ENCODE peak calls at places on chromosomes 11 and 22, in five cellular contexts. U is spleen; E is uterus; T is CD8-positive, alpha-beta memory T cell; Z is psoas muscle. F is an unnamed sample. For H3K27me3 and H3K4me1, the result is how much of the 10 kb centered on the place peaks cover.

GRCh38 chr11:122069946-122070345 is 46.1 kb downstream of the BLID start:
- DNase-seq in E (peak), U (no peak), Z (peak), T (no peak), F (no peak)

GRCh38 chr22:43263645-43264514 is 76.9 kb upstream of the TTLL12 start:
- DNase-seq in E (peak), U (peak), T (peak), Z (peak), F (peak)

GRCh38 chr11:16605440-16605970 is 132.9 kb upstream of the C11orf58 start:
- DNase-seq in Z (peak), T (no peak), U (peak), E (no peak), F (no peak)

GRCh38 chr22:47167056-47167455 is 404.6 kb downstream of the TBC1D22A start:
- DNase-seq in Z (no peak), E (peak), T (no peak), U (peak), F (no peak)

GRCh38 chr11:7665473-7666291 is 7.6 kb downstream of the CYB5R2 start:
- DNase-seq in U (peak), Z (peak), T (peak), E (peak), F (peak)

GRCh38 chr11:95322546-95322945 is 91.5 kb upstream of the SESN3 start:
- DNase-seq in U (no peak), Z (no peak), E (no peak), T (no peak), F (no peak)

GRCh38 chr11:64009234-64009633 is 23.0 kb downstream of the OTUB1 start:
- DNase-seq in E (no peak), T (no peak), U (no peak), Z (no peak), F (no peak)

GRCh38 chr11:77619576-77620198 is 17.9 kb downstream of the CLNS1A start:
- DNase-seq in T (peak), E (no peak), U (no peak), Z (no peak), F (no peak)

GRCh38 chr11:66912361-66912760 is 45.8 kb downstream of the PC start:
- DNase-seq in U (no peak), E (no peak), Z (no peak), T (no peak), F (no peak)

GRCh38 chr22:43216738-43217137 is 29.8 kb upstream of the TTLL12 start:
- DNase-seq in T (no peak), U (no peak), E (no peak), Z (no peak), F (no peak)

GRCh38 chr22:27146871-27147591 is 489.6 kb downstream of the MIAT start:
- DNase-seq in Z (no peak), E (no peak), T (no peak), U (no peak), F (no peak)

GRCh38 chr11:1341928-1342524 is 32.6 kb upstream of the TOLLIP start:
- DNase-seq in Z (no peak), E (no peak), U (no peak), T (no peak), F (no peak)

GRCh38 chr11:95283653-95284052 is 52.7 kb upstream of the SESN3 start:
- DNase-seq in E (no peak), U (no peak), T (no peak), Z (no peak), F (no peak)

GRCh38 chr11:128453444-128454336 is 133.7 kb downstream of the ETS1 start:
- DNase-seq in U (no peak), E (peak), Z (peak), T (no peak), F (no peak)

GRCh38 chr11:128874406-128874805 is 7.3 kb upstream of the KCNJ1 start:
- DNase-seq in E (no peak), T (no peak), Z (no peak), U (no peak), F (no peak)

GRCh38 chr11:115297330-115297729 is 206.9 kb downstream of the CADM1 start:
- DNase-seq in Z (no peak), E (no peak), T (no peak), U (no peak), F (no peak)

GRCh38 chr11:23574149-23574548 is 713.9 kb upstream of the CCDC179 start:
- DNase-seq in T (no peak), E (no peak), Z (no peak), U (no peak), F (no peak)

GRCh38 chr11:34174411-34175041 is 69.1 kb downstream of the NAT10 start:
- DNase-seq in U (peak), Z (peak), E (peak), T (peak), F (peak)

GRCh38 chr11:130037881-130038601 is 31.7 kb upstream of the APLP2 start:
- DNase-seq in T (no peak), E (no peak), U (no peak), Z (no peak), F (no peak)

GRCh38 chr11:78056093-78056492 is 7.6 kb upstream of the THRSP start:
- DNase-seq in U (no peak), T (no peak), Z (no peak), E (no peak), F (no peak)

GRCh38 chr11:10605941-10606381 is 37.5 kb upstream of the LYVE1 start:
- DNase-seq in T (no peak), E (no peak), Z (peak), U (peak), F (no peak)

GRCh38 chr11:129695543-129696308 is 119.9 kb upstream of the TMEM45B start:
- DNase-seq in Z (peak), T (peak), E (no peak), U (peak), F (peak)

GRCh38 chr22:17774206-17774927 is at the start of gene BID:
- DNase-seq in T (peak), E (peak), U (peak), Z (peak), F (peak)

GRCh38 chr11:113884361-113884836 is 9.0 kb upstream of the USP28 start:
- DNase-seq in E (no peak), T (no peak), Z (no peak), U (no peak), F (no peak)

GRCh38 chr11:25939691-25940090 is 392.2 kb upstream of the ANO3 start:
- DNase-seq in T (no peak), E (no peak), U (no peak), Z (no peak), F (no peak)

GRCh38 chr11:534592-535518 is 521 bp downstream of the HRAS start:
- DNase-seq in E (peak), U (peak), T (no peak), Z (peak), F (peak)

GRCh38 chr11:122028561-122028960 is 87.5 kb downstream of the BLID start:
- DNase-seq in T (no peak), U (no peak), E (no peak), Z (no peak), F (no peak)

DNA sequence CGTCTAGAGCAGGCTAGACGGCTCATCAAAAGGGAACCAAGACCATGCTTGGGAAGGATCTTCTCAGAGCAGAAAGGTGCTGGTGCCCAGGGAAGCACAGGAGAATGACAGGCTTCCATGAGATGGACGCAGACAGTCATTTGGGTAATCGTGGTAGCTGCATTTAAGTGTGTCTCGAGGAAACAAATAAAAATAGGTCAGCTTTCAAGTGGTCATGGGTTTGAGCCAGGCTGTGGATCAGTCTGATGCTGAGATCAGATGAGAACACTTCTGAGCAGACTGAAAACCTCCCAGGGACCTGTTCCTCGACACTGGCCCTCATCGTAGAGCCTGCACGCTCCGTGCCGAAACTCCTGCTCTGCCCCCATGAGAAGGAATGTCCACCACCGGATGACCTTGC is 4.7 kb downstream of the CARS1 start:
- DNase-seq in Z (no peak), T (no peak), U (no peak), E (no peak), F (no peak)
- H3K4me3 ChIP-seq in Z (no peak), T (no peak), U (no peak), E (no peak), F (no peak)

DNA sequence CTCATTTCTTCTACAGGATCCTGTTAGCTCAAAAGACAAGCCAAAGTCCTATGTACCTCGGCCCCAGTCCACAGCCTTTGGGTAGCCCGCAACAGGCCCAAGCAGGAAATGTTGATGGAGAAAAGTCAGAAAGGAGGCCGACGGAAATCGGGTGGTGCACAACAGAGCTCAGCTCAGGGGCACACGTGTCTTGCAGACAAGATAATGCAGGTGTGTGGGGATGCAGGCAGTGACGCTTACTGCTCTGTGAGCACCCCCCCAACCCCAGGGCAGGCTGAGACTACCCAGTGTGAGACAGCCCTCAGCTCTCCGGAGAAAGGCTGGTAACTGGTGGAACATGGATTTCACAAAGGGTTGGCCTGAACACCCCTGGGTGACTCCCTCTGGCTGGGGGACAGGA is 4.3 kb upstream of the PDE2A start:
- DNase-seq in U (no peak), Z (no peak), E (no peak), T (no peak), F (no peak)
- H3K27me3 ChIP-seq in U (under half), Z (under half), E (under half), T (under half), F (under half)

GRCh38 chr11:45846974-45847907 is at the start of gene CRY2:
- DNase-seq in E (peak), T (peak), Z (peak), U (peak), F (peak)

GRCh38 chr11:45846174-45846675 is 1.1 kb upstream of the CRY2 start:
- DNase-seq in T (no peak), E (no peak), U (no peak), Z (no peak), F (no peak)

GRCh38 chr11:45847908-45848316 is 637 bp downstream of the CRY2 start:
- DNase-seq in E (no peak), T (no peak), U (peak), Z (peak), F (no peak)

GRCh38 chr11:45850446-45850845 is 3.2 kb downstream of the CRY2 start:
- DNase-seq in U (no peak), T (no peak), Z (no peak), E (no peak), F (no peak)

GRCh38 chr11:45848654-45849081 is 1.4 kb downstream of the CRY2 start:
- DNase-seq in T (no peak), U (no peak), E (no peak), Z (no peak), F (no peak)
- H3K4me1 ChIP-seq in T (under half), U (half or more), E (under half), Z (half or more), F (under half)

GRCh38 chr22:20393705-20394476 is at the start of gene ZNF74:
- DNase-seq in T (peak), E (peak), U (peak), Z (peak), F (peak)

GRCh38 chr22:20395181-20395896 is 1.4 kb downstream of the ZNF74 start:
- DNase-seq in E (no peak), T (no peak), U (no peak), Z (no peak), F (no peak)

GRCh38 chr22:20396639-20397038 is 2.7 kb downstream of the ZNF74 start:
- DNase-seq in U (no peak), Z (no peak), E (no peak), T (no peak), F (no peak)

GRCh38 chr22:20397498-20397897 is 3.5 kb downstream of the ZNF74 start:
- DNase-seq in Z (no peak), U (no peak), T (no peak), E (no peak), F (no peak)

GRCh38 chr22:20395897-20396287 is 1.9 kb downstream of the ZNF74 start:
- DNase-seq in U (no peak), Z (no peak), T (no peak), E (no peak), F (no peak)
- H3K4me3 ChIP-seq in U (no peak), Z (no peak), T (no peak), E (no peak), F (no peak)

DNA sequence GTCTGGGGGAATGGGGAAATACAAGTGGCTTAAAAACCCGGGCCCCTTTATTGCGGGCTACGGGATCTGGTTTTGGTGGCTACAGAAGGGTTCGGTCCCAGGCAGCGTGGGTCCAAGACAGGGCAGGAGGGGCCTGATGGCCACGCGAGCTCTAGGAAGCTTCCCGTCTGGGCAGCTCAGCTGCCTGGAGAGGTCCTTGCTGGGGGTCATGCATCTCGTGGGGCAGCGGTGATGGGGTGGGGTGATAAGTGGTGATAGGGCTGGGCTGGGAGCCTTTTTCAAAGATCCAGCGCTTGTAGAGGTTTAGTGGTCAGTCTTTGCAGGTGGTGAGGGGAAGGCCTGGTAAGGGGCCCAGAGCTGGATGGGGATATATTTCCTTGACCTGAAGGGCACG is 806 bp downstream of the PHOX2A start:
- DNase-seq in T (no peak), E (no peak), Z (no peak), U (no peak), F (no peak)
- H3K27me3 ChIP-seq in T (half or more), E (under half), Z (under half), U (half or more), F (under half)

GRCh38 chr11:20162824-20163777 is 2.8 kb upstream of the DBX1 start:
- DNase-seq in E (no peak), U (no peak), Z (no peak), T (no peak), F (no peak)

GRCh38 chr11:20160425-20161229 is at the start of gene DBX1:
- DNase-seq in E (no peak), Z (no peak), U (no peak), T (no peak), F (no peak)

GRCh38 chr11:20161230-20161918 is 1.1 kb upstream of the DBX1 start:
- DNase-seq in T (no peak), U (no peak), Z (no peak), E (no peak), F (no peak)

GRCh38 chr11:20162340-20162739 is 2.1 kb upstream of the DBX1 start:
- DNase-seq in U (no peak), E (no peak), Z (no peak), T (no peak), F (no peak)

DNA sequence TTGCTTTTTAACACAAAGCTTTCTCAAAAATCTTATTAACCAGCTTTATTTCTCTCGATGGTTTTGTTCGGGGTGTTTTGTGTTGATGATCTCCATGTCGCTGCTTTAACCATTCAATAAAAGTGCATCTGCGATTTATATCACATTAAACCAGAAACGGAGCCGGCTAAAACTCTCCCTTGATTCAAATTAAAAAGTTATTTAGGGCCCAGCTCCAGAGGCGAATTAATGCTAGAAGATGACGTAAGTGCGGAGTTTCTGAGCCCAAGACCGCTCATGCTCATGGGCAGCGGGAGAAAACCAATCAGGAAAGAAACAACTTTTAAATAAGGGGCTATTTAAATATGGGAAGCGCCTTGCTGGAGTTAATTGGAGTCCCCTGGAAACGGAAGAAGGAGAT is 1.6 kb upstream of the DBX1 start:
- DNase-seq in Z (no peak), U (no peak), E (no peak), T (no peak), F (no peak)
- H3K4me1 ChIP-seq in Z (under half), U (under half), E (under half), T (under half), F (under half)

DNA sequence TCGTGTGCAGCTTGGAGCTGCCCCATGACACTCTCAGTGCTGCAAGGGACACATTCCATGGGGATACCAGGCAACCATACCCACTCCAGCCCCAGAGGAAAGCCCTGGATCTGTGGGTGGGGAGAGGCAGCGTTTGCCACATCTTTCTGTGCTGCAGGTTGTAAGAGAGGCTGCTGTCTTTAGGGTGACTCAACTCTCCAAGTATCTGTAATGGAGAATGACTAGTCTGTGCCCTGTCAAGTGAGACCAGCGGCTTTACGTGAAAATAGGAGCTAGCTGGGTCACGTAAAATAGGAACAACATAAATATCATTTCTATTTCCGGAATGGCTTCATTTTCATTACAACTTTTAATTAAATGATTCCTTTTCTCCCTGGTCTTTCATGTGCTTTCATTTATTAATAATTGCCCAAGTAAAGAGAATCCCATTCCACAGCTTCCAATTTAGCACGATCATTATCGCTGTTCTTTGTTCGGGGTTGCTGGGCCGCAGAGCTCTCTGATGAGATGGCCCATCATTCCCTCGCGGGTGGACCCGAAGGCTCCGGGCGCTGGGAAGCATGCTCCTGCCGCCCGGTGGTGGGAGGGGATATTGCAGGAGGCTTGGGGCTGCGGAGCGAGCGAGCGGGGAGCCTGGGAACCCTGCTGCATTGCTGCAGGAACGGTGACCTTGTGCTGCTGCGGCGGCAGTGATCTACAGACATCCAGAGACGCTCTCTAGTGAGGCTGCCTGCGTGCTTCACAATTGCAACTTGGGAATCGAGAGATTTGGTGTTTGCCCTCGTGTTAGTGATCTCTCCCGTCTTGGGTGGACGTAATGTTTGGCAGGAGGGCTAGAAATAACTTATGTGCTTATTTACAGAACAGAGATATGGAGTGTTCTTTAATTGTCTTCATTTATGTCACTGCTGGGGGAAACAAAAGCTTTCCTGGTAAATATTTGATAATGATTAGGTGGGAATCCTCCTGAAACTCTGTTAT is 10.6 kb downstream of the SLC6A5 start:
- DNase-seq in U (peak), E (peak), T (peak), Z (peak), F (peak)
- H3K4me3 ChIP-seq in U (no peak), E (no peak), T (no peak), Z (no peak), F (no peak)

F was measured in CD8-positive, alpha-beta T cell.